ENCODE peak calls at places on chromosomes 5 and 9, in ten cellular contexts. C, H, W, A, B, G, Y, R, Q and J are unnamed samples.

GRCh38 chr5:151770383-151771258 is 1.1 kb upstream of the G3BP1 start:
- DNase-seq in H (peak; percentile 63), Q (peak; percentile 25), W (peak; percentile 8), R (no peak), Y (peak; percentile 18), C (peak; percentile 42), A (peak; percentile 18), B (no peak), G (peak; percentile 82), J (no peak)

GRCh38 chr5:17405976-17406876 is 91.8 kb upstream of the TAF11L2 start:
- DNase-seq in A (peak; percentile 17), R (no peak), G (peak; percentile 48), W (no peak), Y (no peak), Q (no peak), H (peak; percentile 31), B (no peak), C (no peak), J (peak; percentile 51)

GRCh38 chr5:178642351-178642909 is 15.6 kb upstream of the CLK4 start:
- DNase-seq in G (peak; percentile 99), R (no peak), W (no peak), Q (no peak), H (peak; percentile 78), C (no peak), B (peak; percentile 100), Y (no peak), A (no peak), J (peak; percentile 99)

GRCh38 chr5:68070641-68071191 is 144.8 kb upstream of the PIK3R1 start:
- DNase-seq in Q (no peak), R (no peak), G (peak; percentile 28), Y (no peak), C (no peak), W (no peak), A (peak; percentile 64), H (no peak), B (no peak), J (no peak)

GRCh38 chr5:4563400-4563799 is 576.7 kb upstream of the ADAMTS16 start:
- DNase-seq in R (no peak), G (no peak), H (peak; percentile 49), Q (peak; percentile 31), C (no peak), Y (no peak), B (peak; percentile 76), A (peak; percentile 74), W (no peak), J (peak; percentile 26)

GRCh38 chr9:70488793-70489105 is 74.3 kb upstream of the KLF9 start:
- DNase-seq in G (no peak), W (no peak), Q (no peak), Y (no peak), R (no peak), A (no peak), H (no peak), B (no peak), C (peak; percentile 47), J (no peak)

GRCh38 chr5:105213078-105213477 is 1650.5 kb upstream of the NUDT12 start:
- DNase-seq in B (no peak), R (no peak), W (no peak), G (no peak), A (no peak), Y (no peak), Q (no peak), C (no peak), H (no peak), J (no peak)

GRCh38 chr9:82894961-82895902 is 167.7 kb downstream of the RASEF start:
- DNase-seq in R (no peak), W (no peak), A (peak; percentile 42), B (no peak), G (no peak), Y (no peak), H (no peak), Q (no peak), C (no peak), J (no peak)

GRCh38 chr5:101678494-101679193 is 617.4 kb downstream of the SLCO4C1 start:
- DNase-seq in W (no peak), Y (no peak), C (peak; percentile 60), R (no peak), B (peak; percentile 72), A (peak; percentile 34), H (peak; percentile 60), G (peak; percentile 60), Q (peak; percentile 79), J (peak; percentile 83)

GRCh38 chr9:13296972-13297371 is 17.5 kb upstream of the MPDZ start:
- DNase-seq in A (no peak), B (no peak), Y (no peak), G (no peak), W (no peak), H (no peak), R (no peak), Q (no peak), C (no peak), J (no peak)

GRCh38 chr5:84028093-84028492 is 307.4 kb upstream of the HAPLN1 start:
- DNase-seq in Q (no peak), R (no peak), C (no peak), H (no peak), G (peak; percentile 70), W (no peak), A (no peak), B (no peak), Y (no peak), J (peak; percentile 23)